ENCODE peak calls at places on chromosomes 1 and 21, in five cellular contexts. A, V, T, K and Y are unnamed samples.

GRCh38 chr1:1614204-1614953 is 921 bp upstream of the MIB2 start:
- DNase-seq in A (peak; percentile 71), V (no peak), T (peak; percentile 80), K (peak; percentile 73), Y (no peak)

GRCh38 chr21:44052830-44053226 is 40.7 kb downstream of the TRAPPC10 start:
- DNase-seq in A (no peak), V (no peak), T (no peak), K (no peak), Y (no peak)

GRCh38 chr1:25028910-25029599 is 99.0 kb upstream of the RUNX3 start:
- DNase-seq in A (no peak), V (no peak), T (no peak), K (no peak), Y (no peak)

GRCh38 chr1:185227161-185227560 is 70.2 kb downstream of the SWT1 start:
- DNase-seq in A (no peak), V (no peak), T (no peak), K (no peak), Y (no peak)

GRCh38 chr1:28580706-28581530 is 11.1 kb upstream of the RAB42 start:
- DNase-seq in A (no peak), V (peak; percentile 83), T (peak; percentile 60), K (peak; percentile 51), Y (no peak)

GRCh38 chr1:235527196-235527814 is 23.1 kb upstream of the B3GALNT2 start:
- DNase-seq in A (no peak), V (no peak), T (no peak), K (no peak), Y (no peak)

GRCh38 chr1:26530898-26531598 is 1.5 kb downstream of the RPS6KA1 start:
- DNase-seq in A (peak; percentile 91), V (peak; percentile 49), T (peak; percentile 87), K (peak; percentile 90), Y (no peak)

GRCh38 chr1:31723828-31724359 is 20.1 kb upstream of the COL16A1 start:
- DNase-seq in A (peak; percentile 83), V (peak; percentile 69), T (peak; percentile 72), K (peak; percentile 92), Y (peak; percentile 91)

GRCh38 chr21:36729301-36729970 is 30.5 kb downstream of the SIM2 start:
- DNase-seq in A (no peak), V (no peak), T (no peak), K (no peak), Y (no peak)

GRCh38 chr21:43880111-43880985 is 15.3 kb downstream of the AGPAT3 start:
- DNase-seq in A (no peak), V (no peak), T (peak; percentile 70), K (peak; percentile 45), Y (peak; percentile 13)

GRCh38 chr21:14691924-14692323 is 145.8 kb upstream of the SAMSN1 start:
- DNase-seq in A (no peak), V (peak; percentile 69), T (no peak), K (no peak), Y (no peak)

GRCh38 chr21:16040601-16041000 is 310.8 kb downstream of the USP25 start:
- DNase-seq in A (no peak), V (no peak), T (no peak), K (peak; percentile 37), Y (no peak)

GRCh38 chr1:227192163-227192562 is 126.1 kb downstream of the CDC42BPA start:
- DNase-seq in A (no peak), V (no peak), T (no peak), K (peak; percentile 97), Y (no peak)

GRCh38 chr1:63984257-63984626 is 210.4 kb downstream of the ROR1 start:
- DNase-seq in A (no peak), V (no peak), T (no peak), K (peak; percentile 11), Y (no peak)

GRCh38 chr1:209567788-209568187 is 15.7 kb upstream of the CAMK1G start:
- DNase-seq in A (no peak), V (no peak), T (no peak), K (peak; percentile 92), Y (no peak)

GRCh38 chr1:1227386-1227785 is 4.4 kb downstream of the SDF4 start:
- DNase-seq in A (no peak), V (no peak), T (no peak), K (no peak), Y (no peak)

GRCh38 chr1:162430583-162430982 is 18.6 kb upstream of the SH2D1B start:
- DNase-seq in A (no peak), V (no peak), T (no peak), K (no peak), Y (no peak)

GRCh38 chr1:41611932-41612450 is 127.5 kb upstream of the EDN2 start:
- DNase-seq in A (no peak), V (no peak), T (no peak), K (no peak), Y (no peak)

GRCh38 chr21:29641635-29642550 is 297.9 kb downstream of the GRIK1 start:
- DNase-seq in A (no peak), V (no peak), T (no peak), K (no peak), Y (no peak)

GRCh38 chr1:116538527-116538926 is 32.3 kb downstream of the CD58 start:
- DNase-seq in A (no peak), V (no peak), T (no peak), K (peak; percentile 85), Y (no peak)

GRCh38 chr1:10980094-10980577 is 32.3 kb upstream of the TARDBP start:
- DNase-seq in A (peak; percentile 90), V (no peak), T (peak; percentile 86), K (peak; percentile 71), Y (no peak)
- TF ChIP-seq CTCF in A (no peak), V (no peak), T (peak; percentile 46), K (peak; percentile 37), Y (peak; percentile 79)

GRCh38 chr21:35338881-35339632 is 290.0 kb upstream of the RUNX1 start:
- DNase-seq in A (no peak), V (no peak), T (no peak), K (no peak), Y (no peak)

GRCh38 chr21:35338281-35338680 is 289.2 kb upstream of the RUNX1 start:
- DNase-seq in A (no peak), V (no peak), T (no peak), K (no peak), Y (no peak)

GRCh38 chr21:35342440-35342839 is 293.3 kb upstream of the RUNX1 start:
- DNase-seq in A (no peak), V (peak; percentile 29), T (no peak), K (no peak), Y (no peak)

GRCh38 chr21:35337573-35337972 is 288.5 kb upstream of the RUNX1 start:
- DNase-seq in A (no peak), V (no peak), T (no peak), K (no peak), Y (no peak)

GRCh38 chr21:35340273-35340672 is 291.2 kb upstream of the RUNX1 start:
- DNase-seq in A (no peak), V (peak; percentile 11), T (no peak), K (no peak), Y (no peak)
- TF ChIP-seq CTCF in A (no peak), V (peak; percentile 11), T (no peak), K (no peak), Y (no peak)

GRCh38 chr1:193701729-193702128 is 515.3 kb upstream of the B3GALT2 start:
- DNase-seq in A (no peak), V (no peak), T (no peak), K (no peak), Y (no peak)
- TF ChIP-seq CTCF in A (no peak), V (no peak), T (no peak), K (no peak), Y (no peak)

GRCh38 chr1:117886101-117886795 is 43.2 kb downstream of the GDAP2 start:
- DNase-seq in A (no peak), V (no peak), T (no peak), K (peak; percentile 6), Y (no peak)
- TF ChIP-seq CTCF in A (no peak), V (no peak), T (no peak), K (no peak), Y (no peak)

DNA sequence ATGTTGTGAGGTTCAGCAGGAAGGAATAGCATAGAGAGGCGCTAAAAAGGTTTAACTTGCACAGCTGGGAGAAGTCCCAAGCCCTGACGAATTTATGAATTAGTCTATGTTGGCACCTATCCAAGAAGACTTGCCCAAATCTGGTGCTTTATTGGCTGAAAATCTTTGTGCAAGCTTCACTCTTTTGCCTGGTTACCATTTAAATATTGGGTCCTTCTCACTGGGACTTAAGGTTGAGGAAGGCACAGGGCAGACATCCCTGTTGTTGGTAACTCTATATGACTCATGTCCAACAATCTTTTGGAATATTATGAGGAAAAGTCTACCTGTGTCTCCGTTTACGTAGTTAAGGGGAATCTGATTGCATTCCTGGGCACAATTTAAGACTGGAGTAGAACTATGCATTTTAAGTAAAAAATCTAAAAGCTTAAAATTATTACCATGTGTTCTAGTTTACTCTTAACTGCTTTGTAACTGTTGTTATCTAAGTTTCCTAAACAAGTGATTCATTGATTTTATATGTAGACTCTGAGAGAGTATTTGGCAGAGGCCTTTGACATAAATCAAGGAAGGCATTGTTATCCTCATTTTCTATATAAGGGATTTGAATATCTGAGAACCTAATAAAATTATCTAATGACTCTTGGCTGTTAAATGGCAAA is 181.7 kb upstream of the DPYD start:
- DNase-seq in A (no peak), V (no peak), T (no peak), K (no peak), Y (no peak)
- TF ChIP-seq CTCF in A (no peak), V (no peak), T (no peak), K (no peak), Y (no peak)

GRCh38 chr1:243345205-243345604 is 89.4 kb downstream of the SDCCAG8 start:
- DNase-seq in A (no peak), V (no peak), T (no peak), K (no peak), Y (no peak)
- TF ChIP-seq CTCF in A (no peak), V (peak; percentile 66), T (no peak), K (no peak), Y (peak; percentile 69)

DNA sequence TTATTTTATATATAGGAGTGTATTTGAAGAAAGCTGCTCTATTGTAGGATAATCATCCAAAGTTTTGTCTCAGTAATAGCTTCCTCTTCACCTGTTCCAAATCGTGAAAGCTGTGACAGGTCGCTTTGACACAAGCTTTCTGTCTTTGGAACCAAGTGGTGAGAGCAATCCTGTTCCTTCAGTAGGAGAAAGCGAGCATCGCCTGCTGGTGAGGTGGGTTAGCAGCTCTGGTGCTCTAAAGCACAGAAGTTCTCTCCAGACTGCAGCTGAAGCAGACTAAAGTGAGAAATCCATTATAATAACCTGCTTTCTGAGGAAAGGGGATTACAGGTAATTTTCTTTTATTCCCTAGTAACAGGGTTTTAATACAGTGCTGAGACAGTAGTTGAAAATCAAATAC is 803.8 kb downstream of the ADGRL2 start:
- DNase-seq in A (no peak), V (no peak), T (no peak), K (peak; percentile 6), Y (no peak)
- TF ChIP-seq CTCF in A (no peak), V (no peak), T (no peak), K (peak; percentile 21), Y (peak; percentile 15)